ENCODE peak calls at places on chromosomes 2 and 18, in seven cellular contexts. One of them, this sample, is unnamed.

GRCh38 chr18:62808116-62808515 is 92.8 kb downstream of the PHLPP1 start:
- DNase-seq in CD8-positive, alpha-beta T cell: no peak
- DNase-seq in SK-N-SH: no peak
- DNase-seq in cardiac muscle cell: no peak
- DNase-seq in suprapubic skin: no peak
- DNase-seq in RWPE1: no peak
- DNase-seq in upper lobe of left lung: no peak
- DNase-seq in this sample: no peak

GRCh38 chr2:235287369-235287722 is 206.5 kb upstream of the AGAP1 start:
- DNase-seq in RWPE1: no peak
- DNase-seq in suprapubic skin: no peak
- DNase-seq in cardiac muscle cell: peak
- DNase-seq in upper lobe of left lung: no peak
- DNase-seq in SK-N-SH: no peak
- DNase-seq in CD8-positive, alpha-beta T cell: no peak
- DNase-seq in this sample: no peak

GRCh38 chr2:109513749-109514588 is 99.8 kb downstream of the SEPTIN10 start:
- DNase-seq in SK-N-SH: peak
- DNase-seq in CD8-positive, alpha-beta T cell: no peak
- DNase-seq in upper lobe of left lung: peak
- DNase-seq in cardiac muscle cell: peak
- DNase-seq in suprapubic skin: no peak
- DNase-seq in RWPE1: peak
- DNase-seq in this sample: no peak

GRCh38 chr18:33446604-33447003 is 6.1 kb upstream of the CCDC178 start:
- DNase-seq in RWPE1: no peak
- DNase-seq in SK-N-SH: no peak
- DNase-seq in cardiac muscle cell: no peak
- DNase-seq in upper lobe of left lung: no peak
- DNase-seq in suprapubic skin: no peak
- DNase-seq in CD8-positive, alpha-beta T cell: no peak
- DNase-seq in this sample: no peak

GRCh38 chr2:65228249-65228750 is 669 bp downstream of the ACTR2 start:
- DNase-seq in SK-N-SH: peak
- DNase-seq in cardiac muscle cell: peak
- DNase-seq in RWPE1: peak
- DNase-seq in CD8-positive, alpha-beta T cell: peak
- DNase-seq in suprapubic skin: no peak
- DNase-seq in upper lobe of left lung: no peak
- DNase-seq in this sample: no peak

GRCh38 chr18:55280515-55280914 is 307.5 kb downstream of the TCF4 start:
- DNase-seq in SK-N-SH: no peak
- DNase-seq in RWPE1: no peak
- DNase-seq in CD8-positive, alpha-beta T cell: no peak
- DNase-seq in suprapubic skin: no peak
- DNase-seq in cardiac muscle cell: no peak
- DNase-seq in upper lobe of left lung: no peak
- DNase-seq in this sample: no peak

GRCh38 chr2:9310390-9310789 is 103.8 kb downstream of the ASAP2 start:
- DNase-seq in SK-N-SH: peak
- DNase-seq in CD8-positive, alpha-beta T cell: no peak
- DNase-seq in cardiac muscle cell: peak
- DNase-seq in RWPE1: peak
- DNase-seq in upper lobe of left lung: no peak
- DNase-seq in suprapubic skin: no peak
- DNase-seq in this sample: no peak

GRCh38 chr2:221104391-221104811 is 467.7 kb downstream of the EPHA4 start:
- DNase-seq in upper lobe of left lung: peak
- DNase-seq in SK-N-SH: no peak
- DNase-seq in suprapubic skin: no peak
- DNase-seq in RWPE1: peak
- DNase-seq in CD8-positive, alpha-beta T cell: no peak
- DNase-seq in cardiac muscle cell: peak
- DNase-seq in this sample: peak

GRCh38 chr18:60469396-60469795 is 96.8 kb upstream of the MC4R start:
- DNase-seq in cardiac muscle cell: peak
- DNase-seq in SK-N-SH: no peak
- DNase-seq in suprapubic skin: no peak
- DNase-seq in upper lobe of left lung: no peak
- DNase-seq in CD8-positive, alpha-beta T cell: no peak
- DNase-seq in RWPE1: no peak
- DNase-seq in this sample: no peak

GRCh38 chr2:38146302-38146916 is 70.5 kb upstream of the CYP1B1 start:
- DNase-seq in SK-N-SH: no peak
- DNase-seq in upper lobe of left lung: peak
- DNase-seq in CD8-positive, alpha-beta T cell: no peak
- DNase-seq in RWPE1: peak
- DNase-seq in cardiac muscle cell: peak
- DNase-seq in suprapubic skin: no peak
- DNase-seq in this sample: peak

GRCh38 chr2:24793752-24794477 is 690 bp downstream of the CENPO start:
- DNase-seq in cardiac muscle cell: peak
- DNase-seq in RWPE1: peak
- DNase-seq in SK-N-SH: no peak
- DNase-seq in CD8-positive, alpha-beta T cell: no peak
- DNase-seq in suprapubic skin: no peak
- DNase-seq in upper lobe of left lung: no peak
- DNase-seq in this sample: no peak
- H3K27ac ChIP-seq in cardiac muscle cell: no peak
- H3K27ac ChIP-seq in RWPE1: peak
- H3K27ac ChIP-seq in SK-N-SH: peak
- H3K27ac ChIP-seq in CD8-positive, alpha-beta T cell: peak
- H3K27ac ChIP-seq in suprapubic skin: no peak
- H3K27ac ChIP-seq in upper lobe of left lung: peak
- H3K27ac ChIP-seq in this sample: peak

GRCh38 chr18:22203892-22204536 is 34.6 kb downstream of the GATA6 start:
- DNase-seq in SK-N-SH: no peak
- DNase-seq in upper lobe of left lung: no peak
- DNase-seq in cardiac muscle cell: no peak
- DNase-seq in suprapubic skin: no peak
- DNase-seq in CD8-positive, alpha-beta T cell: no peak
- DNase-seq in RWPE1: no peak
- DNase-seq in this sample: no peak

GRCh38 chr18:22204996-22205395 is 35.6 kb downstream of the GATA6 start:
- DNase-seq in cardiac muscle cell: no peak
- DNase-seq in suprapubic skin: no peak
- DNase-seq in RWPE1: no peak
- DNase-seq in SK-N-SH: no peak
- DNase-seq in CD8-positive, alpha-beta T cell: no peak
- DNase-seq in upper lobe of left lung: no peak
- DNase-seq in this sample: no peak

GRCh38 chr18:22210331-22210754 is 41.0 kb downstream of the GATA6 start:
- DNase-seq in cardiac muscle cell: peak
- DNase-seq in SK-N-SH: no peak
- DNase-seq in upper lobe of left lung: no peak
- DNase-seq in CD8-positive, alpha-beta T cell: no peak
- DNase-seq in suprapubic skin: no peak
- DNase-seq in RWPE1: no peak
- DNase-seq in this sample: no peak

GRCh38 chr18:22203035-22203434 is 33.6 kb downstream of the GATA6 start:
- DNase-seq in SK-N-SH: no peak
- DNase-seq in upper lobe of left lung: no peak
- DNase-seq in CD8-positive, alpha-beta T cell: no peak
- DNase-seq in cardiac muscle cell: no peak
- DNase-seq in RWPE1: no peak
- DNase-seq in suprapubic skin: no peak
- DNase-seq in this sample: no peak

DNA sequence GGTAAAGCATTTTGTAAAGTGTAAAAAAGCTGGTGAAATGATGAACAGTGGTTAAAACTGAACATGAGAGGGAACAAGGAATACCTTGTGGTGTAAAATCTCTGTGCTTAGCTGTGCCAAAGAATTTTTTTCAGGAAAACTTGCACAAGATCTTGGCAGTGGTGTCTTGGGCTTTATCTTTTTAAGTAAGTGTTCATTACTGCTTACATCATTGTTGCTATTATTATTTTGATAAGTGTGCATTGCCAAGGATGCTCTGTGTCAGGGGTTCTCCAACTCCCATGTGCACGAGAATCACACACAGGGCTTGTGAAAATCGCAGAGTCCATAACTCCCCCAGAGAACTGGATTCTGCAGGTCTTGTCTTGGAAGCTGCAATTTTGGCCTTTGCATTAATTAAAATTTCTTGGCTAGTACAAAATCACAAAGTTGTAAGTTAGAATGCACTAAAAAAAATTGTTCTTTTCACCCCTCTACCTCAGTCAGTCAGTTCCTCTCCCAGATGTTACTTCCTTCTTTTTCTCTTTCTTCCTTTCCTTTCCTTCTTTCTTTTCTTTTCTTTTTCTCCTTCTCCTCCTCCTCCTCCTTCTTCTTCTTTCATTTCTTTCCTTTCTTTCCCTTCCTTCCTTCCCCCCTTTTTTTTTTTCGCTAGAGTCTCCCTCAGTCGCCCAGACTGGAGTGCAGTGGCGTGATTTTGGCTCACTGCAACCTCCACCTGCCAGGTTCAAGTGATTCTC is 37.8 kb downstream of the GATA6 start:
- DNase-seq in suprapubic skin: no peak
- DNase-seq in upper lobe of left lung: no peak
- DNase-seq in cardiac muscle cell: peak
- DNase-seq in SK-N-SH: no peak
- DNase-seq in RWPE1: no peak
- DNase-seq in CD8-positive, alpha-beta T cell: no peak
- DNase-seq in this sample: no peak
- H3K27ac ChIP-seq in suprapubic skin: no peak
- H3K27ac ChIP-seq in upper lobe of left lung: no peak
- H3K27ac ChIP-seq in cardiac muscle cell: peak
- H3K27ac ChIP-seq in SK-N-SH: no peak
- H3K27ac ChIP-seq in RWPE1: no peak
- H3K27ac ChIP-seq in CD8-positive, alpha-beta T cell: no peak
- H3K27ac ChIP-seq in this sample: no peak

GRCh38 chr2:120878970-120879369 is 143.3 kb downstream of the GLI2 start:
- DNase-seq in cardiac muscle cell: peak
- DNase-seq in RWPE1: no peak
- DNase-seq in upper lobe of left lung: no peak
- DNase-seq in CD8-positive, alpha-beta T cell: no peak
- DNase-seq in SK-N-SH: no peak
- DNase-seq in suprapubic skin: no peak
- DNase-seq in this sample: no peak
- H3K27ac ChIP-seq in cardiac muscle cell: no peak
- H3K27ac ChIP-seq in RWPE1: peak
- H3K27ac ChIP-seq in upper lobe of left lung: no peak
- H3K27ac ChIP-seq in CD8-positive, alpha-beta T cell: no peak
- H3K27ac ChIP-seq in SK-N-SH: no peak
- H3K27ac ChIP-seq in suprapubic skin: no peak
- H3K27ac ChIP-seq in this sample: no peak

GRCh38 chr18:12317664-12318333 is 9.8 kb downstream of the TUBB6 start:
- DNase-seq in SK-N-SH: no peak
- DNase-seq in CD8-positive, alpha-beta T cell: no peak
- DNase-seq in suprapubic skin: no peak
- DNase-seq in RWPE1: no peak
- DNase-seq in cardiac muscle cell: peak
- DNase-seq in upper lobe of left lung: no peak
- DNase-seq in this sample: no peak

GRCh38 chr18:12315911-12316310 is 7.9 kb downstream of the TUBB6 start:
- DNase-seq in CD8-positive, alpha-beta T cell: no peak
- DNase-seq in upper lobe of left lung: no peak
- DNase-seq in SK-N-SH: no peak
- DNase-seq in cardiac muscle cell: no peak
- DNase-seq in suprapubic skin: no peak
- DNase-seq in RWPE1: no peak
- DNase-seq in this sample: no peak

GRCh38 chr18:12315481-12315880 is 7.4 kb downstream of the TUBB6 start:
- DNase-seq in upper lobe of left lung: no peak
- DNase-seq in SK-N-SH: no peak
- DNase-seq in CD8-positive, alpha-beta T cell: no peak
- DNase-seq in cardiac muscle cell: no peak
- DNase-seq in RWPE1: no peak
- DNase-seq in suprapubic skin: no peak
- DNase-seq in this sample: no peak

GRCh38 chr18:12318857-12319256 is 10.8 kb downstream of the TUBB6 start:
- DNase-seq in upper lobe of left lung: no peak
- DNase-seq in RWPE1: no peak
- DNase-seq in cardiac muscle cell: no peak
- DNase-seq in CD8-positive, alpha-beta T cell: no peak
- DNase-seq in suprapubic skin: no peak
- DNase-seq in SK-N-SH: no peak
- DNase-seq in this sample: no peak

DNA sequence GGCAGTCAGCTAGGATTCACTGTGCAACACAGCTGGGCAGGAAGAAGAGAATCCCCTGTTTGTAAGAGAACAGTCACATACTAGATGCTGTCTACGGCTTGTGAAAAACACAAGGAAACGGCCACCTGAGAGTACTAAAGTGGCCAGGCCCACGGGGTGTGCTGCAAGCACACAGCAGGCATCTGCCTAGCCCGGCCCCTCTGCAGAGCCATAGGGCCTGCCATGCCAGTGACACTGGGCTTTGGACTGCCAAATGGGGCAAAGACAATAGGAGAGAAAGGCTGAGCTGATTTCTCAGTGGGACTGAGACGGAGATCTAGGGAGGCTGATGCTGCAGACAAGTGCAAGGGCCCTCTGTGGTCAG is 10.3 kb downstream of the TUBB6 start:
- DNase-seq in CD8-positive, alpha-beta T cell: no peak
- DNase-seq in suprapubic skin: no peak
- DNase-seq in SK-N-SH: no peak
- DNase-seq in cardiac muscle cell: no peak
- DNase-seq in RWPE1: no peak
- DNase-seq in upper lobe of left lung: no peak
- DNase-seq in this sample: no peak
- H3K27ac ChIP-seq in CD8-positive, alpha-beta T cell: no peak
- H3K27ac ChIP-seq in suprapubic skin: peak
- H3K27ac ChIP-seq in SK-N-SH: peak
- H3K27ac ChIP-seq in cardiac muscle cell: peak
- H3K27ac ChIP-seq in RWPE1: peak
- H3K27ac ChIP-seq in upper lobe of left lung: peak
- H3K27ac ChIP-seq in this sample: peak

GRCh38 chr2:32715391-32715841 is 87.6 kb downstream of the TTC27 start:
- DNase-seq in upper lobe of left lung: no peak
- DNase-seq in suprapubic skin: no peak
- DNase-seq in SK-N-SH: no peak
- DNase-seq in cardiac muscle cell: no peak
- DNase-seq in RWPE1: peak
- DNase-seq in CD8-positive, alpha-beta T cell: no peak
- DNase-seq in this sample: no peak
- H3K27ac ChIP-seq in upper lobe of left lung: no peak
- H3K27ac ChIP-seq in suprapubic skin: no peak
- H3K27ac ChIP-seq in SK-N-SH: peak
- H3K27ac ChIP-seq in cardiac muscle cell: no peak
- H3K27ac ChIP-seq in RWPE1: no peak
- H3K27ac ChIP-seq in CD8-positive, alpha-beta T cell: no peak
- H3K27ac ChIP-seq in this sample: no peak

GRCh38 chr2:64137996-64138395 is 6.2 kb downstream of the PELI1 start:
- DNase-seq in RWPE1: no peak
- DNase-seq in suprapubic skin: no peak
- DNase-seq in SK-N-SH: no peak
- DNase-seq in CD8-positive, alpha-beta T cell: no peak
- DNase-seq in cardiac muscle cell: no peak
- DNase-seq in upper lobe of left lung: peak
- DNase-seq in this sample: no peak
- H3K27ac ChIP-seq in RWPE1: no peak
- H3K27ac ChIP-seq in suprapubic skin: peak
- H3K27ac ChIP-seq in SK-N-SH: peak
- H3K27ac ChIP-seq in CD8-positive, alpha-beta T cell: no peak
- H3K27ac ChIP-seq in cardiac muscle cell: no peak
- H3K27ac ChIP-seq in upper lobe of left lung: peak
- H3K27ac ChIP-seq in this sample: peak

This sample was measured in breast epithelium.